ENCODE peak calls at places on chromosomes 1 and 21, in five cellular contexts. One of them, this sample, is unnamed.
A peak's percentile ranks its signal among the peaks of the same experiment; 100 is the strongest.

GRCh38 chr1:228338521-228339051 is 68.0 kb downstream of the TRIM11 start:
- DNase-seq in H1: peak; percentile 43
- DNase-seq in esophagus muscularis mucosa: no peak
- DNase-seq in K562: no peak
- DNase-seq in breast epithelium: peak; percentile 28
- DNase-seq in this sample: peak; percentile 15

GRCh38 chr1:31663622-31664452 is 19.2 kb upstream of the PEF1 start:
- DNase-seq in H1: peak; percentile 98
- DNase-seq in esophagus muscularis mucosa: no peak
- DNase-seq in K562: peak; percentile 91
- DNase-seq in breast epithelium: peak; percentile 68
- DNase-seq in this sample: peak; percentile 55

GRCh38 chr1:1422465-1423244 is 1.6 kb upstream of the ANKRD65 start:
- DNase-seq in H1: no peak
- DNase-seq in esophagus muscularis mucosa: no peak
- DNase-seq in K562: no peak
- DNase-seq in breast epithelium: no peak
- DNase-seq in this sample: no peak

GRCh38 chr1:117632269-117633067 is 26.6 kb downstream of the TENT5C start:
- DNase-seq in H1: no peak
- DNase-seq in esophagus muscularis mucosa: no peak
- DNase-seq in K562: no peak
- DNase-seq in breast epithelium: no peak
- DNase-seq in this sample: peak; percentile 59

GRCh38 chr1:220895412-220895946 is 16.2 kb downstream of the HLX start:
- DNase-seq in H1: peak; percentile 56
- DNase-seq in esophagus muscularis mucosa: no peak
- DNase-seq in K562: no peak
- DNase-seq in breast epithelium: no peak
- DNase-seq in this sample: no peak

GRCh38 chr1:115746021-115746690 is 22.4 kb downstream of the CASQ2 start:
- DNase-seq in H1: no peak
- DNase-seq in esophagus muscularis mucosa: no peak
- DNase-seq in K562: no peak
- DNase-seq in breast epithelium: no peak
- DNase-seq in this sample: no peak

GRCh38 chr1:32817815-32818786 is 648 bp downstream of the S100PBP start:
- DNase-seq in H1: peak; percentile 86
- DNase-seq in esophagus muscularis mucosa: peak; percentile 93
- DNase-seq in K562: peak; percentile 84
- DNase-seq in breast epithelium: peak; percentile 76
- DNase-seq in this sample: peak; percentile 90

GRCh38 chr1:59768752-59769411 is 45.9 kb upstream of the HOOK1 start:
- DNase-seq in H1: no peak
- DNase-seq in esophagus muscularis mucosa: no peak
- DNase-seq in K562: no peak
- DNase-seq in breast epithelium: no peak
- DNase-seq in this sample: no peak

GRCh38 chr1:27592600-27593340 is 11.2 kb downstream of the AHDC1 start:
- DNase-seq in H1: peak; percentile 85
- DNase-seq in esophagus muscularis mucosa: no peak
- DNase-seq in K562: no peak
- DNase-seq in breast epithelium: no peak
- DNase-seq in this sample: no peak

GRCh38 chr1:93081716-93082115 is 2.6 kb downstream of the MTF2 start:
- DNase-seq in H1: no peak
- DNase-seq in esophagus muscularis mucosa: no peak
- DNase-seq in K562: no peak
- DNase-seq in breast epithelium: no peak
- DNase-seq in this sample: no peak

GRCh38 chr21:25709684-25710265 is 24.9 kb downstream of the ATP5PF start:
- DNase-seq in H1: no peak
- DNase-seq in esophagus muscularis mucosa: no peak
- DNase-seq in K562: no peak
- DNase-seq in breast epithelium: no peak
- DNase-seq in this sample: no peak
- TF ChIP-seq POLR2A in H1: no peak
- TF ChIP-seq POLR2A in esophagus muscularis mucosa: no peak
- TF ChIP-seq POLR2A in K562: no peak
- TF ChIP-seq POLR2A in breast epithelium: no peak
- TF ChIP-seq POLR2A in this sample: no peak

DNA sequence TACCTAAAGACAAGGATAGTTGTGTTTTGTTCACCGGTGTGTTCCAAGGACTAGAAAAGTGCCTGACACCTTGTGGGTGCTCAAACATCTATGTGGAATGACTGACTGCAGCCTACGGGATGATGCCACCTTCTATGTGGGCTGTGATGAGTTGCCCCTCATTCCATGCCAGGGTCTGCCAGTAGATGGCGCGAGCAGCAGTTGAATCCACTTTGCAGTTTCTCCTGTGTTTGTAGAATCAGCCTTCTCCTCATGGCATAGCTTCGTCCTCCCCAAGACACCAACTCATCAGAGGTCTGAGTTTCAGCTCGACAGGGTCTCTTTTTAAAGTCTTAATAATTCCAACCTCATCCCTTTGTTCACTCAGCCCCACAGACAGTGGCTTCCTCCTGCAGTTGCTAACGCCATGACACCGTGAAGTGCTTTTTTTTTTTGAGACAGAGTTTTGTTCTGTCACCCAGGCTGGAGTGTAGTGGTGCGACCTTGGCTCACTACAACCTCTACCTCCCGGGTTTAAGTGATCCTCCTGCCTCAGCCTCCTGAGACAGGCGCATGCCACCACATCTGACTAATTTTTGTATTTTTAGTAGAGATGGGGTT is 133.7 kb downstream of the CAPN8 start:
- DNase-seq in H1: peak; percentile 90
- DNase-seq in esophagus muscularis mucosa: no peak
- DNase-seq in K562: peak; percentile 58
- DNase-seq in breast epithelium: peak; percentile 57
- DNase-seq in this sample: no peak
- TF ChIP-seq POLR2A in H1: no peak
- TF ChIP-seq POLR2A in esophagus muscularis mucosa: no peak
- TF ChIP-seq POLR2A in K562: no peak
- TF ChIP-seq POLR2A in breast epithelium: no peak
- TF ChIP-seq POLR2A in this sample: no peak

DNA sequence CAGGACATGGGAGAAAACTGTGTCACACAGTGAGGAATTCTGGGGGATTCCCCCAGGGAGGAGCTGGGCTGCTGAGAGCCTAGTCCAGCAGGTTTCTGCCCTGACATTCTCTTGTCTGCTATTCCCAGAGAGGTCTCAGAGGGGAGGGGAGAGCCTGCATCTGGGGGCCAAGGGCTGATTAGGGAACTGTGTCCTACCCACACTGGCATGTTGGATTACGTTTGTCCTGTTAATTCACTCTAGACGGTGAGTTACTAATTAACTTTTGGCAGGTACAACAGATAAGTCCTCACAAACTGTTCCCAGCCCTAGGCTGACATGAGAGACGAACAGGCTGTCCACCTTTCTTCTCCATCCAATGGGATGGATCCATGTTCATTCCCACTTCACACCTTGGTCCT is 2.6 kb upstream of the SH3BGRL3 start:
- DNase-seq in H1: no peak
- DNase-seq in esophagus muscularis mucosa: no peak
- DNase-seq in K562: no peak
- DNase-seq in breast epithelium: no peak
- DNase-seq in this sample: no peak
- TF ChIP-seq POLR2A in H1: no peak
- TF ChIP-seq POLR2A in esophagus muscularis mucosa: no peak
- TF ChIP-seq POLR2A in K562: no peak
- TF ChIP-seq POLR2A in breast epithelium: no peak
- TF ChIP-seq POLR2A in this sample: no peak

GRCh38 chr1:163257763-163258162 is 55.0 kb upstream of the RGS5 start:
- DNase-seq in H1: no peak
- DNase-seq in esophagus muscularis mucosa: no peak
- DNase-seq in K562: no peak
- DNase-seq in breast epithelium: no peak
- DNase-seq in this sample: no peak
- TF ChIP-seq POLR2A in H1: no peak
- TF ChIP-seq POLR2A in esophagus muscularis mucosa: no peak
- TF ChIP-seq POLR2A in K562: no peak
- TF ChIP-seq POLR2A in breast epithelium: no peak
- TF ChIP-seq POLR2A in this sample: no peak

GRCh38 chr1:47324682-47325081 is 8.9 kb upstream of the CMPK1 start:
- DNase-seq in H1: no peak
- DNase-seq in esophagus muscularis mucosa: no peak
- DNase-seq in K562: no peak
- DNase-seq in breast epithelium: no peak
- DNase-seq in this sample: no peak
- TF ChIP-seq POLR2A in H1: no peak
- TF ChIP-seq POLR2A in esophagus muscularis mucosa: no peak
- TF ChIP-seq POLR2A in K562: no peak
- TF ChIP-seq POLR2A in breast epithelium: no peak
- TF ChIP-seq POLR2A in this sample: no peak

GRCh38 chr1:20511518-20512428 is 3.8 kb upstream of the MUL1 start:
- DNase-seq in H1: no peak
- DNase-seq in esophagus muscularis mucosa: no peak
- DNase-seq in K562: no peak
- DNase-seq in breast epithelium: no peak
- DNase-seq in this sample: no peak

GRCh38 chr1:20508411-20508771 is 440 bp upstream of the MUL1 start:
- DNase-seq in H1: no peak
- DNase-seq in esophagus muscularis mucosa: no peak
- DNase-seq in K562: no peak
- DNase-seq in breast epithelium: no peak
- DNase-seq in this sample: no peak

GRCh38 chr1:20505488-20505887 is 2.5 kb downstream of the MUL1 start:
- DNase-seq in H1: no peak
- DNase-seq in esophagus muscularis mucosa: no peak
- DNase-seq in K562: no peak
- DNase-seq in breast epithelium: no peak
- DNase-seq in this sample: no peak

GRCh38 chr1:20507248-20507563 is 745 bp downstream of the MUL1 start:
- DNase-seq in H1: no peak
- DNase-seq in esophagus muscularis mucosa: no peak
- DNase-seq in K562: peak; percentile 41
- DNase-seq in breast epithelium: no peak
- DNase-seq in this sample: no peak

GRCh38 chr1:20507564-20508410 is at the start of gene MUL1:
- DNase-seq in H1: peak; percentile 99
- DNase-seq in esophagus muscularis mucosa: peak; percentile 99
- DNase-seq in K562: peak; percentile 97
- DNase-seq in breast epithelium: peak; percentile 93
- DNase-seq in this sample: peak; percentile 92
- TF ChIP-seq POLR2A in H1: peak; percentile 85
- TF ChIP-seq POLR2A in esophagus muscularis mucosa: peak; percentile 64
- TF ChIP-seq POLR2A in K562: peak; percentile 89
- TF ChIP-seq POLR2A in breast epithelium: peak; percentile 73
- TF ChIP-seq POLR2A in this sample: peak; percentile 57

DNA sequence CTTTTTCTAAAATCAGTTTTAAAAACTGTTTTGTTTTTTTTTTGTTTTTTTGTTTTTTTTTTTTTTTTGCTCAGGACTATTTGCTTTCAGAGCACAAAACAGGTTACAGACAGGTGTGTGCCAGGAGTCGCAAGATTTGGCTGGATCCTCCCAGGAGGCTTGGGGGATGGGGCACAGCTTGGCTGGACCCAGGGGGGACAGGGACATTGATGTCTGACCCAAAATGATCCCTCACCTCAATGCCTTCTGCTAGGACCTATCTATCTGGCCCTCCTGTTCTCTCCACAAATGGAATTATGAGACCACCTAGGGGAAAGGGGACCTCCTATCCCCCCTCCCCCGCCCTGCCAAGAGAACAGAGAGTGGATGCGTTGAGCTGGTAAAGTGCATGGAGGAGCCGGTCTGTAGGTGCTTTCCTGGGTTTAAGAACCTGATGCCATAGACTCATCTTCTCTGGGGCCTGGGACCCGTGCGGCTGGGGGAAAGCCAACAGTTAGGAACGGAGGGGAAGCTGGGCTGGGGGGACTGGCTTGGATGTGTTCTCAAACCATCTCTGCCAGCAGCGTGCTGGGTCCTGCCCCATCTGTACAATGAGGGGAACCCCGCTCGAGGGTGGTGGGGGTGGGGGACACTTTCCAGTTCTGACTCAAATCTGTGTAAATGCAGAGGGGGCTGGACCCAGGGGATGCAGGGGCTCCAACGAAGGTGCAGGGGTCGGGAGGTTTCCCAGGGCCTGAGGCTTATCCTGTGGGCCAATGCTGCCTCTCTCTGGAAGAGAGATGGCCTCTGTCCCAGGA is 28.9 kb downstream of the RUNX3 start:
- DNase-seq in H1: peak; percentile 39
- DNase-seq in esophagus muscularis mucosa: no peak
- DNase-seq in K562: no peak
- DNase-seq in breast epithelium: no peak
- DNase-seq in this sample: no peak
- TF ChIP-seq POLR2A in H1: no peak
- TF ChIP-seq POLR2A in esophagus muscularis mucosa: no peak
- TF ChIP-seq POLR2A in K562: no peak
- TF ChIP-seq POLR2A in breast epithelium: no peak
- TF ChIP-seq POLR2A in this sample: no peak